ENCODE peak calls at places on chromosome 15, in six cellular contexts. N is vagina, Z is breast epithelium, P is sigmoid colon, S is GM23338, Q is HCT116. T is an unnamed sample.

GRCh38 chr15:62756326-62756994 is 286.1 kb upstream of the TPM1 start:
- DNase-seq in Q (no peak), P (no peak), S (no peak), Z (no peak), N (no peak), T (peak)

GRCh38 chr15:38518084-38518483 is 46.5 kb downstream of the RASGRP1 start:
- DNase-seq in N (no peak), P (no peak), Q (no peak), Z (no peak), S (no peak), T (no peak)

GRCh38 chr15:52284164-52284563 is 11.4 kb downstream of the MYO5C start:
- DNase-seq in S (no peak), P (no peak), N (peak), Q (no peak), Z (no peak), T (no peak)

GRCh38 chr15:72554471-72555425 is 80.6 kb downstream of the ARIH1 start:
- DNase-seq in S (no peak), Z (no peak), Q (no peak), N (no peak), P (no peak), T (no peak)

GRCh38 chr15:74635228-74635627 is 19.6 kb downstream of the CLK3 start:
- DNase-seq in N (no peak), Q (no peak), S (peak), Z (no peak), P (no peak), T (no peak)

GRCh38 chr15:100892013-100892355 is 12.4 kb downstream of the ALDH1A3 start:
- DNase-seq in Q (no peak), P (peak), S (no peak), N (no peak), Z (no peak), T (no peak)

GRCh38 chr15:63608989-63609388 is 11.8 kb downstream of the FBXL22 start:
- DNase-seq in Q (no peak), Z (no peak), P (no peak), S (no peak), N (no peak), T (no peak)

GRCh38 chr15:74750759-74751158 is 2.1 kb downstream of the CYP1A2 start:
- DNase-seq in Z (no peak), S (no peak), N (no peak), P (no peak), Q (no peak), T (no peak)

GRCh38 chr15:87816811-87817210 is 439.7 kb downstream of the NTRK3 start:
- DNase-seq in P (no peak), Q (no peak), Z (no peak), N (no peak), S (no peak), T (no peak)

GRCh38 chr15:75817151-75817935 is 25.9 kb upstream of the UBE2Q2 start:
- DNase-seq in Z (no peak), S (no peak), Q (no peak), N (no peak), P (no peak), T (no peak)

GRCh38 chr15:29952245-29952644 is 130.0 kb upstream of the TJP1 start:
- DNase-seq in S (no peak), P (no peak), Q (no peak), N (no peak), Z (no peak), T (no peak)

GRCh38 chr15:80173022-80173759 is 20.4 kb downstream of the FAH start:
- DNase-seq in Q (peak), S (peak), Z (peak), P (peak), N (no peak), T (no peak)
- TF ChIP-seq CTCF in Q (peak), S (peak), Z (peak), P (peak), N (peak), T (peak)

GRCh38 chr15:81087121-81087520 is 46.9 kb upstream of the CFAP161 start:
- DNase-seq in S (no peak), P (no peak), N (no peak), Q (no peak), Z (no peak), T (no peak)

GRCh38 chr15:81087694-81088093 is 46.4 kb upstream of the CFAP161 start:
- DNase-seq in P (no peak), N (no peak), S (no peak), Z (no peak), Q (no peak), T (no peak)

GRCh38 chr15:81085898-81086297 is 48.2 kb upstream of the CFAP161 start:
- DNase-seq in Z (no peak), P (no peak), S (no peak), N (no peak), Q (no peak), T (no peak)

GRCh38 chr15:81083201-81083600 is 50.9 kb upstream of the CFAP161 start:
- DNase-seq in Z (no peak), S (no peak), P (no peak), Q (no peak), N (no peak), T (no peak)

GRCh38 chr15:81085213-81085612 is 48.9 kb upstream of the CFAP161 start:
- DNase-seq in Z (no peak), Q (no peak), S (no peak), P (no peak), N (no peak), T (no peak)
- TF ChIP-seq POLR2AphosphoS5 in Z (no peak), Q (no peak), S (no peak), P (no peak), N (no peak), T (peak)

GRCh38 chr15:68781766-68782588 is 38.7 kb downstream of the ANP32A start:
- DNase-seq in Z (no peak), S (no peak), N (peak), P (no peak), Q (no peak), T (peak)
- TF ChIP-seq CTCF in Z (no peak), S (no peak), N (no peak), P (no peak), Q (no peak), T (no peak)

GRCh38 chr15:40345867-40346578 is 4.8 kb upstream of the PHGR1 start:
- DNase-seq in S (no peak), Q (no peak), Z (no peak), P (peak), N (no peak), T (no peak)

GRCh38 chr15:40346579-40347558 is 4.0 kb upstream of the PHGR1 start:
- DNase-seq in Q (no peak), N (no peak), S (no peak), P (no peak), Z (peak), T (peak)

GRCh38 chr15:40347559-40348470 is 3.0 kb upstream of the PHGR1 start:
- DNase-seq in N (no peak), P (no peak), Z (no peak), Q (no peak), S (no peak), T (no peak)

GRCh38 chr15:40348471-40348864 is 2.4 kb upstream of the PHGR1 start:
- DNase-seq in S (no peak), Q (no peak), Z (no peak), P (no peak), N (no peak), T (no peak)

DNA sequence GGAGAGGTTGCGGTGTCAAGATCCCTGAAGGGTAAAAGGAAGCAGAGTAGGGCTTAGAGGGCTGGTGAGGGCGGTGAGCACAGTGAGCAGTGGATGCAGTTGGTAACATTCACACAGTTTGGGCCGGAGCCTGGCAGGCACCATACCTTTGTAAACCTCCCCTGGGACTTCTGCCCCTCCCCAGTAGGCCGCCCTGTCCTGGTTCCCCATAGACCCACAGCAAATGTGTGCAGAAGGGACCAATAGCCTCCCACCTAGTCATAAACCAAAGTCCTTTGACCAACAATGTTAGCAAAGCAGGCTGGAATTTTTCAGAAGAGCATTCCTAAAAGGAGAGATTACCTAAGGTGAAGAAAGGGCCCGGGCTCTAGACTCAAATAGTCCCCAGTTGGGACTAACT is 1.7 kb upstream of the PHGR1 start:
- DNase-seq in N (no peak), P (no peak), S (no peak), Z (no peak), Q (no peak), T (no peak)
- TF ChIP-seq POLR2AphosphoS5 in N (no peak), P (no peak), S (no peak), Z (no peak), Q (no peak), T (no peak)

DNA sequence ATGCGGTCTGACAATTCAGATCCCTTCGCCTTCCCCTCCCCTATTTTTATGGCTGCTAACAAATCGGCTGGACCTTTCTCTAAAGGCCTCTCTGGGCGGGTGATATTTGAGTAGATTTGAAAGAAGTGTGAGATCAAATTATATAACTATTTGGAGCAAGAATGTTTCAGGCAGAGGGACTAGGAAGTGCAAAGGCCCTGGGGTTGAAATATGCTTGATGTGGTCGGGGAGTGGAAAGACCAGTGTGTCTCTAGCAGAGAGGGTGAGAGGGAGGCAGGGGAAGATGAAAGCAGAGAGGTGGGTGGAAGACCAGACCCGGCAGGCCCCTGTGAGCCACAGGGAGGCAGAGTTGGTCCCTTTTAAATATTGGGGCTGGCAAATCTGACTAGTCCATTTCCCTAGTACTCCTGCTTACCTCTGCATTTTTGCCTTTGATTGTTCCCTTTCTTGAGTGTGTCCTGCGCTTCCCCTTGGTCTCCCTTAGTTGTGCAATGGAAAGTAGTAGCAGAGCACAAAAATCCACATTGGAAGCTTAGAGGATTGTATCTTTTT is 32.3 kb downstream of the SLCO3A1 start:
- DNase-seq in S (peak), Z (no peak), P (no peak), N (peak), Q (no peak), T (no peak)
- TF ChIP-seq CTCF in S (peak), Z (no peak), P (no peak), N (no peak), Q (no peak), T (peak)

DNA sequence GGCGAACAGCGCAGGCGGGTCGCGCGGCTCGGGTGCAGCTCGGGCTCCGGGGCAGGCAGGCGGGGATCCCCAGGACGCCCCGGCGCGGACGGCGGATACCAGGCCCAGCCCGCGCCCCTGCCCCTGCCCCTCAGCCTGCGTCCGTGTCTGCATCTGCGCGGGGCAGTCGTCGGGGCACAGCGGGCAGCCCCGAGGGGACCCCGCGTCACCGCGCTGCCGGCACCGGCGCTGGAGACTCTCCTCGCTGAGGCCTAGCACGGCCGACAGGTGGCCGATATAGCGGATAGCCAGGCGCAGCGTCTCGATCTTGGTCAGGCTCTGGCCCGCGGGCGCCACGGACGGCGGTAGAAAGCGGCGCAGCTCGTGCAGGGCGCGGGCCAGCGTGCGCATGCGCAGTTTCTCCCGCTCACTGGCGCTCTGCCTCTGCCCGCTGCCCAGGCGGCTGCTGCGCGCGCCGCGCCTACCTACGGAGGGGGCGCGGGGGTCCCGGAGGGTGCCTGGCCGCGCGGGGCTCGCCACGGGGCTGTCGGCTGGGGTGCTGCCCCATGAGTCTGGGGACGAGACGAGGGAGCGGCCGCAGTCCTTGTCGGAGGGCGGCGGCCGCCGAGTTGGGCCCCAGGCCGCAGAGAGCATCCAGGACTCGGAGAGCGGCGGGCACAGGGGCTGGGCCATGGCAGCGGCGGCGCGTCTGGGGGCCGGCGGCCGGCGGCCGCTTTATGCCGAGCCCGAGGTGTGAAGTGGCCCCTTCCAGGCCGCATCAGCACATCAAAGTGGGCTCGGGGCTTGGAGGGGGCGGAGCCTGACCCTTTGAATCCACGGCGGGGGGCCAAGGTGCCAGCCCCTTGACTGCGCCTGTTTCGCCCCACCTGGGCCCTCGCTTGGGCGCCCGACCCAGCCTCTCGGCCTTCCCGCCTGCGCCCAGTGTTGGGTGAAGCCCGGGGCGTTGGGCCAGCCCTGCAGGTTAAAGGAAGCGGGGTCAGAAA is at the start of gene MESP1:
- DNase-seq in N (no peak), P (peak), Q (peak), Z (peak), S (peak), T (peak)
- TF ChIP-seq POLR2AphosphoS5 in N (peak), P (peak), Q (peak), Z (peak), S (peak), T (no peak)

DNA sequence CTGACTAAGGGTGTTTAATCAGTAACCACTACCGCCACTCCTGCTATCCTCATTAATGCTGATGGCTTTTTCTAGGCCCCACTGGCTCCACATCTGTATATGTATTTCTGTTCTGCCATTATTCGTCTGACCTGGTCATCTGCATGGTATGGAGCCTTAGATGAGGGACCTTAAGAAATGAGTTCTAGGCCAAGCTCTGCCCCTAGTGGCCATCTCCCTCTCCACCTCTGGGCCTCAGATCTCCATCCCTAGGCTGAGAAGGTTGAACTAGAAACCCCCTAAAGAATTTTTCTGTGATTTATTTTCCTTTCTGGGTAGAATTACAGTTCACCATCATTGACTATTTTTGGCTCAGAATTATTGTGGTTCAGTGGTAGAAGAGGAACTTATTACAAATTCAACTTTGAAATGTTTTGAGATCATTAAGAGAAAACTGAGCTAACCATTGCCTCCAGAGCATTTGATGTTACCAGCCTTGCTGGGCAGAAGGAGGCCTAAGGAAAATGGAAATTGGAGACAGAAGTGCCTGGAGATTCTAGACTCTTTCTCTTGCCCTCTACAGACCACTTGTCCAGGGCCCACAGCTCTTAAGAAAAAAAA is 325.2 kb upstream of the NR2E3 start:
- DNase-seq in P (no peak), N (no peak), S (peak), Q (no peak), Z (no peak), T (no peak)
- TF ChIP-seq CTCF in P (no peak), N (no peak), S (peak), Q (peak), Z (peak), T (no peak)

T was measured in upper lobe of left lung.